ENCODE peak calls at places on chromosomes 2 and 18, in five cellular contexts. One of them, this sample, is unnamed.

GRCh38 chr2:195706161-195706900 is 49.3 kb downstream of the SLC39A10 start:
- DNase-seq in left lung: no peak
- DNase-seq in sigmoid colon: no peak
- DNase-seq in type B pancreatic cell: no peak
- DNase-seq in natural killer cell: no peak
- DNase-seq in this sample: no peak

GRCh38 chr18:43405097-43405496 is 127.8 kb upstream of the SYT4 start:
- DNase-seq in left lung: no peak
- DNase-seq in sigmoid colon: no peak
- DNase-seq in type B pancreatic cell: no peak
- DNase-seq in natural killer cell: no peak
- DNase-seq in this sample: no peak

GRCh38 chr2:107633580-107634147 is 193.0 kb upstream of the RGPD4 start:
- DNase-seq in left lung: no peak
- DNase-seq in sigmoid colon: no peak
- DNase-seq in type B pancreatic cell: no peak
- DNase-seq in natural killer cell: no peak
- DNase-seq in this sample: no peak

GRCh38 chr2:217795706-217796465 is 206.9 kb downstream of the TNS1 start:
- DNase-seq in left lung: no peak
- DNase-seq in sigmoid colon: peak; percentile 67
- DNase-seq in type B pancreatic cell: peak; percentile 51
- DNase-seq in natural killer cell: no peak
- DNase-seq in this sample: peak; percentile 69

GRCh38 chr2:10436711-10437110 is 11.4 kb downstream of the ODC1 start:
- DNase-seq in left lung: no peak
- DNase-seq in sigmoid colon: no peak
- DNase-seq in type B pancreatic cell: no peak
- DNase-seq in natural killer cell: no peak
- DNase-seq in this sample: no peak

GRCh38 chr18:44594779-44595467 is 85.8 kb upstream of the SETBP1 start:
- DNase-seq in left lung: no peak
- DNase-seq in sigmoid colon: no peak
- DNase-seq in type B pancreatic cell: no peak
- DNase-seq in natural killer cell: no peak
- DNase-seq in this sample: no peak

GRCh38 chr2:69978157-69978904 is 16.9 kb upstream of the ASPRV1 start:
- DNase-seq in left lung: no peak
- DNase-seq in sigmoid colon: no peak
- DNase-seq in type B pancreatic cell: no peak
- DNase-seq in natural killer cell: no peak
- DNase-seq in this sample: no peak

GRCh38 chr2:30756051-30756719 is 51.1 kb downstream of the CAPN13 start:
- DNase-seq in left lung: peak; percentile 15
- DNase-seq in sigmoid colon: peak; percentile 33
- DNase-seq in type B pancreatic cell: no peak
- DNase-seq in natural killer cell: no peak
- DNase-seq in this sample: no peak

GRCh38 chr2:12202301-12202700 is 455.9 kb downstream of the LPIN1 start:
- DNase-seq in left lung: no peak
- DNase-seq in sigmoid colon: no peak
- DNase-seq in type B pancreatic cell: no peak
- DNase-seq in natural killer cell: no peak
- DNase-seq in this sample: no peak

GRCh38 chr2:19545507-19545906 is 187.1 kb upstream of the OSR1 start:
- DNase-seq in left lung: no peak
- DNase-seq in sigmoid colon: no peak
- DNase-seq in type B pancreatic cell: no peak
- DNase-seq in natural killer cell: no peak
- DNase-seq in this sample: no peak

GRCh38 chr2:19548116-19548515 is 189.7 kb upstream of the OSR1 start:
- DNase-seq in left lung: no peak
- DNase-seq in sigmoid colon: no peak
- DNase-seq in type B pancreatic cell: no peak
- DNase-seq in natural killer cell: no peak
- DNase-seq in this sample: no peak

GRCh38 chr2:19554520-19554919 is 196.1 kb upstream of the OSR1 start:
- DNase-seq in left lung: no peak
- DNase-seq in sigmoid colon: no peak
- DNase-seq in type B pancreatic cell: no peak
- DNase-seq in natural killer cell: no peak
- DNase-seq in this sample: no peak

GRCh38 chr2:19547321-19547720 is 188.9 kb upstream of the OSR1 start:
- DNase-seq in left lung: no peak
- DNase-seq in sigmoid colon: no peak
- DNase-seq in type B pancreatic cell: no peak
- DNase-seq in natural killer cell: no peak
- DNase-seq in this sample: no peak

DNA sequence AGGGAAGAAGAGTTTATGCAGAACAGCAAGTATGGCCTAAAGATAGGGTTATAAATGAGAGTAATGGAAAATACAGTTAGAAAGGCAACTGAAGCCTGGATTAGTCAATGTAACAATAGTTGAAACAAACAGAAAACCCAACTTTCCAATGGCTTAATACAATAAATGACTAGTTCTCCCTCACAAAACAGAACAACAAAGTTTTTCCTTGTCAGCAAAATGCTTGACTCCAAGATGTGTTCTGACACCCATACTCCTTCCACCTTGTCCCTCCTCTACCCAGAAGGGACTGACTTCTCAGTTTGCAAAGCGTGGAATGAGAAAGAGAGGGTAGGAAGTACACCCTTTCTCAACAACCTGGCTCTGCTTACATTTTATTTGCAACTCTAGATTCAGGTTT is 191.4 kb upstream of the OSR1 start:
- DNase-seq in left lung: no peak
- DNase-seq in sigmoid colon: no peak
- DNase-seq in type B pancreatic cell: no peak
- DNase-seq in natural killer cell: no peak
- DNase-seq in this sample: no peak
- TF ChIP-seq CTCF in left lung: no peak
- TF ChIP-seq CTCF in sigmoid colon: no peak
- TF ChIP-seq CTCF in type B pancreatic cell: no peak
- TF ChIP-seq CTCF in natural killer cell: no peak
- TF ChIP-seq CTCF in this sample: no peak

GRCh38 chr2:219296631-219297391 is 12.4 kb downstream of the PTPRN start:
- DNase-seq in left lung: no peak
- DNase-seq in sigmoid colon: peak; percentile 60
- DNase-seq in type B pancreatic cell: no peak
- DNase-seq in natural killer cell: peak; percentile 14
- DNase-seq in this sample: no peak

GRCh38 chr2:219296142-219296541 is 13.1 kb downstream of the PTPRN start:
- DNase-seq in left lung: no peak
- DNase-seq in sigmoid colon: peak; percentile 60
- DNase-seq in type B pancreatic cell: no peak
- DNase-seq in natural killer cell: no peak
- DNase-seq in this sample: no peak

GRCh38 chr2:219298759-219299371 is 10.3 kb downstream of the PTPRN start:
- DNase-seq in left lung: peak; percentile 84
- DNase-seq in sigmoid colon: peak; percentile 91
- DNase-seq in type B pancreatic cell: peak; percentile 92
- DNase-seq in natural killer cell: peak; percentile 89
- DNase-seq in this sample: peak; percentile 96

GRCh38 chr2:219299372-219299760 is 9.8 kb downstream of the PTPRN start:
- DNase-seq in left lung: no peak
- DNase-seq in sigmoid colon: peak; percentile 50
- DNase-seq in type B pancreatic cell: no peak
- DNase-seq in natural killer cell: peak; percentile 15
- DNase-seq in this sample: no peak

DNA sequence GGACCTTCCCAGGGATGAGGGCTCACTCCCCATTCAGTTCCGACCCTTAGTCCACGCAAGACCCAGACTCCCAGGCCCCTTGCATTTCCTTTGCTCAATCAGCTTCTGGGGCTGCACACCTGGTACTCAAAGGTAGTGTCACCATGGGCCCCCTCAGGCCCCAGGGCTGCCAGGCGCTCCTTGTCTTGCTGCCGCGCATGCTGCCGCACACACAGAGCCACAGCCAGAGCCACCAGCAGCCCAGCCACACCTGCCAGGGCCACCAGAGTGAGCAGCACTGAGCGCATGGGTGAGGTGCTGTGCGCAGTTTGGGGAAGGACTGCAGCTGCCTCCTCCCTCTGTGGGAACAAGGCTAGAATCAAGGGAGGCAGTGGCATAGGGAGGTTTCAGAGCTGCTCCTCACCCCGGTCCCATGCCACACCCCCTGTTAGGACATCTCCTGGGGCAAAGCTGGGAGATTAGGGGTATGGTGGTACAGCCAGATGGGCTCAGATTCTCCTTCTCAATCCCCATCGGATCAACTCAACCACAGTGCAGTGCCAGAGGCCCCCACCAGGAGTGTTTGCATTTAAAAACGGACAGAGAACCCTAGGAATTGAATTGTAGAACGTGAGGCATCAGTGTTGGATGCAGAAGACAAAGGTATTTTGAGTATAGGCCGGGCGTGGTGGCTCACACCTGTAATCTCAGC is 11.3 kb downstream of the PTPRN start:
- DNase-seq in left lung: no peak
- DNase-seq in sigmoid colon: peak; percentile 61
- DNase-seq in type B pancreatic cell: peak; percentile 53
- DNase-seq in natural killer cell: peak; percentile 14
- DNase-seq in this sample: peak; percentile 48
- TF ChIP-seq CTCF in left lung: no peak
- TF ChIP-seq CTCF in sigmoid colon: no peak
- TF ChIP-seq CTCF in type B pancreatic cell: no peak
- TF ChIP-seq CTCF in natural killer cell: no peak
- TF ChIP-seq CTCF in this sample: no peak

GRCh38 chr2:88950010-88950409 is 258.5 kb downstream of the RPIA start:
- DNase-seq in left lung: no peak
- DNase-seq in sigmoid colon: no peak
- DNase-seq in type B pancreatic cell: no peak
- DNase-seq in natural killer cell: no peak
- DNase-seq in this sample: no peak
- TF ChIP-seq CTCF in left lung: no peak
- TF ChIP-seq CTCF in sigmoid colon: no peak
- TF ChIP-seq CTCF in type B pancreatic cell: no peak
- TF ChIP-seq CTCF in natural killer cell: no peak
- TF ChIP-seq CTCF in this sample: no peak

DNA sequence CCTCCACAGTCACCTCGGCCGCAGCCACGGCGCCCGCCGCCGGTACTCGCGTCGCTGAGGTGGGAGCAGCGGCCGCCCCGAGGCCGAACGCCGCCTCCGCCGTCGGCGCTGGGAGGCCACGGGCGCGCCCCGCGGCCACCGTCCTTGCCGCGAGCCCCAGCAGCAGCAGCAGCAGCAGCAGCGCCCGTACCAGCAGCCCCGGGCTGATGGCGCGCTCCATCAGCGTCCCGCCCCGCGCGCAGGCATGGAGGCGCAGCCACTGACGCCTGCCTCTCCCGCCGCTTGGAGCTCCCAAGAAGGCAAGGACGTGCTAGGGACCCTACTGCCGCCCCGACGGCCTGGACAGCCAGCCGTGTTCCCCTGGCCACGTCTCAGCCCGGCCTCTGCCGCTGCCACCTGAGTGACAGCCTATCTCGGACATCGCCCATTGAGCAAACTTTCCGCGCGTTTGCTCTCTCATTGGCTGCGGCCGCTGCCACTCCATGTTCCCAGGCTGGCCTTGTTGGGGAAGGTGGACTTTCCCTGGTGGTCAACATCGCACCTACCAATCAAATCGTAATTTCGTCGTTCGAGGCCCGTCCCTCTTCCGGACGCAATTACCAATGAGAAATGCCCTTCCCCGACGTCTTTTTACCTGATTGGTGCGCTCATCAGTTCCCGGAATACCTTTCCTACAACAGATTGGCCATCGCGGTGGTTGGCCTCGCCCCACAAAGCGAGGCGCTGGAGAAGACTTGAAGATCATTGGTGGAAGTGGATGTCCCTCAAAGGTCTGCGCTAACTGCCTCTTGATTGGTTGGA is at the start of gene EIF2AK3:
- DNase-seq in left lung: peak; percentile 99
- DNase-seq in sigmoid colon: peak; percentile 99
- DNase-seq in type B pancreatic cell: peak; percentile 96
- DNase-seq in natural killer cell: peak; percentile 96
- DNase-seq in this sample: peak; percentile 99
- TF ChIP-seq CTCF in left lung: peak; percentile 25
- TF ChIP-seq CTCF in sigmoid colon: peak; percentile 20
- TF ChIP-seq CTCF in type B pancreatic cell: peak; percentile 36
- TF ChIP-seq CTCF in natural killer cell: no peak
- TF ChIP-seq CTCF in this sample: no peak

DNA sequence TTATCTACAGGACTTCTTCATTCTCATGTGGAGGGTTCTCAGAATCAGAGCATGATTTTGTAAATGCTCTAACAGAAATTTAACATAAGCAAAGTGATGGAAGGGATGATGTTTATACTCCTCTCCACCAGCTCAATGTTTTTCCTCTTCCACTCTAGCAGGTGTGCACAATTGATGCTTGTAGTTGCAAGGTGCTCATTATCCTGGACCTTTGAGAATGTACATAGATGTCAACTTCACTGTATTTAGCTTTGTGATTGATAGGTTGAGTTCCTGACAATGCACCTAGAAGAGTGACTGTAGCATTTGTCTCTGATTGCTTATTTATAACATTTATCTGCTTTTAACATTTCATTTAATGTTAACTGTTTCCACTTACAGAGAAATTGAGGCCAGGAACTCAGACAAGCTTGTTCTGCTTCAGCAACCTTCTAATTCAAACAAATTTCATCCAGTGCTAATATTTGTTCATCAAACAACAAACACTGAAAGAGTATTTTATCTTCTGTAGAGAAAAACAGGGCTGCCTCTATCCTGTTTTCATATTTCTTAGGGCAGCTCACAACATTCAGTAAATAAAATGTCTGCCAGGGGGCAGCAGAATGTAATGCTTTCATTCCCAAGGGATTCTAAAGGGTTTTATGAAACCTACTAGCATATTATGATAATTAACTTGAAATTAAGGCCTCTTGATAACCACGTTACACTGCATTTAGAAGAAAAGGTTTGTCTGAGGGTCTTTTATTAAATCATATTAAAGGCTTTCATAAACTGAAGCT is 127.9 kb upstream of the NOL4 start:
- DNase-seq in left lung: no peak
- DNase-seq in sigmoid colon: no peak
- DNase-seq in type B pancreatic cell: no peak
- DNase-seq in natural killer cell: no peak
- DNase-seq in this sample: no peak
- TF ChIP-seq CTCF in left lung: peak; percentile 14
- TF ChIP-seq CTCF in sigmoid colon: no peak
- TF ChIP-seq CTCF in type B pancreatic cell: peak; percentile 39
- TF ChIP-seq CTCF in natural killer cell: no peak
- TF ChIP-seq CTCF in this sample: peak; percentile 49

DNA sequence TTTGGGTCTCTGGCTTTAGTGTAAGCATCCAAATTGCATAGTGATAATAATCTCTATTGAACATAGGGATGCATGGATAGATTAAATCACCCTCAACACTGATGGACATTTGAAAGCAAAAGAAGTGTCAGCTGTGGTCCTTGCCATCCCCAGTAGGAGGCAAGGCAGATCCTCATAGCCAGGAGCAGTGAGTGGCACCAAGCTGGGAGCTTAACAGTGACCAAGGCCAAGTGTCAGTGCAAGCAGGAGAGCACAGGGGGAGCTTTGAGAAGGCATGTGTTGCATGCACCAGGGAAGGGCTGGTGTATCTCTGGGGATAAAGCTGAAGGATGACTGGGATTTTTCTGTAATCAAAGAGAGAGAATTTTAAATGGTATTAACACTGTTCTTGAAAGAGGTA is 14.7 kb downstream of the SLC14A1 start:
- DNase-seq in left lung: no peak
- DNase-seq in sigmoid colon: no peak
- DNase-seq in type B pancreatic cell: no peak
- DNase-seq in natural killer cell: no peak
- DNase-seq in this sample: no peak
- TF ChIP-seq CTCF in left lung: no peak
- TF ChIP-seq CTCF in sigmoid colon: no peak
- TF ChIP-seq CTCF in type B pancreatic cell: no peak
- TF ChIP-seq CTCF in natural killer cell: no peak
- TF ChIP-seq CTCF in this sample: no peak

This sample was measured in osteocyte.